ENCODE peak calls at places on chromosomes 3 and 15, in six cellular contexts. K is heart left ventricle, M is T follicular helper cell, Q is NB4, N is left colon, J is NCI-H1436. A is an unnamed sample.

GRCh38 chr3:159026510-159026909 is 224.7 kb downstream of the MFSD1 start:
- DNase-seq in M (no peak), J (no peak), K (no peak), N (no peak), Q (no peak), A (no peak)

GRCh38 chr15:78177447-78177873 is 28.3 kb downstream of the IDH3A start:
- DNase-seq in N (no peak), J (peak), Q (peak), M (no peak), K (no peak), A (peak)

GRCh38 chr3:101825904-101826445 is 23.3 kb upstream of the NFKBIZ start:
- DNase-seq in Q (no peak), N (no peak), M (no peak), J (no peak), K (no peak), A (no peak)

GRCh38 chr15:69531302-69532027 is 78.8 kb downstream of the RPLP1 start:
- DNase-seq in K (peak), Q (no peak), J (peak), N (no peak), M (no peak), A (no peak)

GRCh38 chr15:58065445-58066041 is at the start of gene ALDH1A2:
- DNase-seq in N (no peak), M (no peak), K (peak), J (no peak), Q (no peak), A (no peak)

GRCh38 chr3:126155819-126156218 is 24.6 kb downstream of the ALDH1L1 start:
- DNase-seq in K (no peak), M (no peak), J (no peak), Q (no peak), N (no peak), A (no peak)

GRCh38 chr15:63191895-63192603 is 2.6 kb downstream of the RAB8B start:
- DNase-seq in K (no peak), M (peak), N (no peak), J (no peak), Q (peak), A (peak)

GRCh38 chr3:32888739-32889138 is 62.7 kb upstream of the CCR4 start:
- DNase-seq in K (no peak), J (no peak), N (no peak), Q (peak), M (no peak), A (no peak)

GRCh38 chr15:23570466-23570865 is 5.0 kb downstream of the MKRN3 start:
- DNase-seq in N (no peak), M (no peak), J (no peak), Q (no peak), K (no peak), A (no peak)

GRCh38 chr3:128170866-128171516 is 17.7 kb downstream of the EEFSEC start:
- DNase-seq in N (no peak), Q (peak), J (no peak), M (no peak), K (peak), A (peak)